ENCODE peak calls at places on chromosomes 11 and 22, in eight cellular contexts. Y, Z, A, G, W, X, N and S are unnamed samples.
A peak's percentile ranks its signal among the peaks of the same experiment; 100 is the strongest.

GRCh38 chr11:84291996-84292395 is 1005.8 kb upstream of the CCDC90B start:
- DNase-seq in Y (peak; percentile 48), Z (no peak), A (no peak), G (no peak), W (no peak), X (no peak), N (no peak), S (no peak)

GRCh38 chr11:110026823-110027626 is 66.2 kb upstream of the ZC3H12C start:
- DNase-seq in Y (no peak), Z (no peak), A (no peak), G (no peak), W (peak; percentile 19), X (no peak), N (no peak), S (peak; percentile 89)

GRCh38 chr11:113674397-113674685 is 31.8 kb downstream of the TMPRSS5 start:
- DNase-seq in Y (peak; percentile 54), Z (no peak), A (no peak), G (no peak), W (no peak), X (no peak), N (no peak), S (no peak)

GRCh38 chr11:93396356-93396755 is 65.8 kb downstream of the DEUP1 start:
- DNase-seq in Y (peak; percentile 12), Z (no peak), A (no peak), G (peak; percentile 8), W (no peak), X (peak; percentile 30), N (no peak), S (no peak)

GRCh38 chr22:20922141-20922751 is 5.0 kb downstream of the CRKL start:
- DNase-seq in Y (peak; percentile 38), Z (no peak), A (no peak), G (no peak), W (no peak), X (no peak), N (no peak), S (no peak)

GRCh38 chr22:38953577-38954413 is 3.6 kb upstream of the APOBEC3A start:
- DNase-seq in Y (peak; percentile 45), Z (peak; percentile 86), A (no peak), G (no peak), W (peak; percentile 51), X (no peak), N (no peak), S (no peak)

GRCh38 chr22:45504703-45505341 is 2.1 kb downstream of the FBLN1 start:
- DNase-seq in Y (peak; percentile 75), Z (no peak), A (no peak), G (peak; percentile 95), W (peak; percentile 54), X (peak; percentile 47), N (peak; percentile 74), S (no peak)

GRCh38 chr11:118343248-118343647 is 743 bp upstream of the CD3D start:
- DNase-seq in Y (no peak), Z (no peak), A (no peak), G (no peak), W (no peak), X (no peak), N (no peak), S (no peak)

GRCh38 chr22:30270841-30271240 is 4.2 kb upstream of the OSM start:
- DNase-seq in Y (no peak), Z (no peak), A (no peak), G (no peak), W (no peak), X (no peak), N (no peak), S (no peak)

GRCh38 chr11:114893329-114893728 is 215.0 kb downstream of the NXPE2 start:
- DNase-seq in Y (no peak), Z (no peak), A (no peak), G (no peak), W (no peak), X (no peak), N (no peak), S (no peak)

GRCh38 chr11:117071344-117071787 is 26.9 kb downstream of the SIK3 start:
- DNase-seq in Y (no peak), Z (no peak), A (no peak), G (no peak), W (peak; percentile 40), X (peak; percentile 24), N (no peak), S (no peak)

GRCh38 chr11:133081020-133081419 is 451.3 kb downstream of the OPCML start:
- DNase-seq in Y (no peak), Z (no peak), A (no peak), G (peak; percentile 30), W (no peak), X (peak; percentile 76), N (no peak), S (no peak)

GRCh38 chr11:34915136-34916013 is 804 bp downstream of the APIP start:
- DNase-seq in Y (peak; percentile 61), Z (peak; percentile 19), A (no peak), G (no peak), W (no peak), X (no peak), N (no peak), S (no peak)

GRCh38 chr11:86990079-86990478 is 34.9 kb upstream of the FZD4 start:
- DNase-seq in Y (peak; percentile 18), Z (no peak), A (no peak), G (no peak), W (no peak), X (no peak), N (no peak), S (no peak)

GRCh38 chr11:117917591-117917990 is 11.6 kb downstream of the TMPRSS13 start:
- DNase-seq in Y (no peak), Z (no peak), A (no peak), G (no peak), W (no peak), X (no peak), N (no peak), S (no peak)

GRCh38 chr11:61028135-61028729 is 56.8 kb downstream of the CD6 start:
- DNase-seq in Y (no peak), Z (no peak), A (no peak), G (no peak), W (no peak), X (no peak), N (no peak), S (peak; percentile 45)

DNA sequence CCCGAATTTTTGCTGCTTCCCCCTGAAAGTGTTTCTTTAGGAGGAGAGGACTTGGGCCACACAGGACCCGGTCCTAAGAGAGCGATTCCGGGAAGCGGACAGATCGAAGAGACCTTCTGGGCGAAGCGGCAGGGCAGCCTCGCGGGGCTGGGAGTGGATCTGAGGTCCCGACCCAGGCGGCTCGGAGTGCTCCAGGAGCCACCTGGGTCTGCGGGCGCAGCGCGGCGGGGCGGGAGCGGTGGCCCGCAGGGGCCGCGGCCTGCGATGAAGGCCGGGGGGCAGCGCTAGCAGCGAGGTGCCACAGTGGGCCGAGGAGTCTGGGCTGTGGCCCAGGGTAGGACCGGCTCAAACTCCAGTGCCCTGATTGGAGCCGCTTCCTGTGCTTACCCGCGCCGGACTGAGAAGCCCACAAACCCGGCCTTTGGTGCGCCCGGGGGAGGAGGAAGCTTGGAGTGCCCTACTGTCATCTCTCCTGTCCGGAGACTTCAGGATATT is 1.8 kb downstream of the PKNOX2 start:
- DNase-seq in Y (peak; percentile 53), Z (no peak), A (no peak), G (peak; percentile 45), W (no peak), X (peak; percentile 60), N (peak; percentile 52), S (no peak)
- TF ChIP-seq EZH2phosphoT487 in Y (no peak), Z (no peak), A (no peak), G (no peak), W (no peak), X (no peak), N (no peak), S (no peak)

GRCh38 chr11:64331569-64332371 is 8.2 kb upstream of the CCDC88B start:
- DNase-seq in Y (peak; percentile 98), Z (peak; percentile 56), A (peak; percentile 83), G (no peak), W (peak; percentile 82), X (peak; percentile 71), N (peak; percentile 65), S (peak; percentile 57)

GRCh38 chr11:64330888-64331287 is 9.1 kb upstream of the CCDC88B start:
- DNase-seq in Y (no peak), Z (no peak), A (no peak), G (no peak), W (no peak), X (no peak), N (no peak), S (no peak)

GRCh38 chr11:64333556-64333955 is 6.4 kb upstream of the CCDC88B start:
- DNase-seq in Y (no peak), Z (no peak), A (no peak), G (no peak), W (no peak), X (no peak), N (no peak), S (no peak)

GRCh38 chr11:64337538-64338249 is 2.3 kb upstream of the CCDC88B start:
- DNase-seq in Y (no peak), Z (no peak), A (no peak), G (no peak), W (no peak), X (no peak), N (no peak), S (no peak)

DNA sequence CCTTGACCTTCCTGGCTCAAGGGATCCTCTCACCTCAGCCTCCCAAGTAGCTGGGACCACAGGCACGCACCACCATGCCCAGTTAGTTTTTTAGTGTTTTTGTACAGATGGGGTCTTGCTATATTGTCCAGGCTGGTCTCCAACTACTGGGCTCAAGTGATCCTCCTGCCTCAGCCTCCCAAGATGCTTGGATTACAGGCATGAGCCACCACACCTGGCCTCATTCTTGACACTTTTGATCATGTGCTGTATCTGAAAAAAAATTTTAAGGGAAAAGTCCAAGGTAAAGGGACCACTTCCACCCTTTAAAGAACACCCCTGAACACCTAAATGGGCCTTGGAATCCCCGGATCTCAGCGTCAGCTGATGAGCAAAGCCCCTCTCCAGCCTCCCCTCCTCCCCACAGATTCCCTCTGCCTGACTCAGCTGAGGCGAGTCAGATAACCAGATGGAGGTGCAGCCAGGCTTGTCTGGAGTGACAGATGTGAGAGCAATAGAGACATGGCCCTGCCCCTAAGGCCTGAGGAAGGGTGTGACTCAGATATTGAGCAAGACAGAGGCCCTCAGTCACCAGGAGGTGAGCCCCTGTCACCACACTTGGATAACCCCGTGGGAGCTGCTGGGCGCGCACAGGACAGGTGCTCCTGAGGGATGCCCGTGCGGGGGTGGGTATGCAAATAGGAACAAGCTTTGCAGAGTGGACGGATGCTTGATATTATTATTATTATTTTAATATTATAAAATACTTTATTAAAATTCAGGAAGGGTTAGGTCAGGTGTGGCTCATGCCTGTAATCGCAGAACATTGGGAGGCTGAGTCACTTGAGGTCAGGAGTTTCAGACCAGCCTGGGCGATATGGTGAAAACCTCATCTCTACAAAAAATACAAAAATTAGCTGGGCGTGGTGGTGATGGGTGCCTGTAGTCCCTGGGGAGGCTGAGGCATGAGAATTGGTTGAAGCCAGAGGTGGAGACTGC is 5.0 kb upstream of the CCDC88B start:
- DNase-seq in Y (peak; percentile 94), Z (no peak), A (peak; percentile 96), G (peak; percentile 51), W (peak; percentile 92), X (peak; percentile 56), N (peak; percentile 69), S (peak; percentile 83)
- H2AFZ ChIP-seq in Y (no peak overlapping the region), Z (no peak overlapping the region), A (no peak overlapping the region), G (no peak overlapping the region), W (no peak overlapping the region), X (no peak overlapping the region), N (no peak overlapping the region), S (no peak overlapping the region)

GRCh38 chr11:36398261-36398953 is 102.3 kb downstream of the PRR5L start:
- DNase-seq in Y (no peak), Z (no peak), A (no peak), G (no peak), W (no peak), X (no peak), N (no peak), S (no peak)
- H3K4me2 ChIP-seq in Y (no peak overlapping the region), Z (no peak overlapping the region), A (no peak overlapping the region), G (no peak overlapping the region), W (no peak overlapping the region), X (no peak overlapping the region), N (no peak overlapping the region), S (no peak overlapping the region)

GRCh38 chr11:39668640-39669039 is 1790.8 kb downstream of the LRRC4C start:
- DNase-seq in Y (no peak), Z (no peak), A (no peak), G (no peak), W (no peak), X (no peak), N (no peak), S (no peak)
- TF ChIP-seq EZH2phosphoT487 in Y (no peak), Z (no peak), A (no peak), G (no peak), W (no peak), X (no peak), N (no peak), S (no peak)